ENCODE peak calls at places on chromosomes 4 and X, in eight cellular contexts. A is NCI-H1417 treated with DMSO at 0.1 percent for 48 hours, X is substantia nigra, Y is MV-4-11, C is AG04450, I is colonic mucosa, H is Caco-2, P is NCI-H2081. K is an unnamed sample.

GRCh38 chr4:70979445-70980008 is 13.9 kb upstream of the DCK start:
- DNase-seq in A (no peak), X (no peak), Y (peak; percentile 93), C (no peak), I (no peak), H (no peak), P (no peak), K (no peak)

GRCh38 chr4:39700500-39700899 is 2.6 kb downstream of the UBE2K start:
- DNase-seq in A (no peak), X (no peak), Y (no peak), C (no peak), I (no peak), H (no peak), P (no peak), K (no peak)

GRCh38 chrX:118745570-118745969 is 18.2 kb downstream of the IL13RA1 start:
- DNase-seq in A (no peak), X (no peak), Y (no peak), C (no peak), I (no peak), H (no peak), P (no peak), K (no peak)

GRCh38 chrX:39670281-39670680 is 427.5 kb downstream of the BCOR start:
- DNase-seq in A (no peak), X (no peak), Y (no peak), C (no peak), I (no peak), H (no peak), P (no peak), K (no peak)

GRCh38 chr4:149997881-149998421 is 80.3 kb upstream of the DCLK2 start:
- DNase-seq in A (no peak), X (no peak), Y (no peak), C (no peak), I (peak; percentile 63), H (no peak), P (no peak), K (no peak)

GRCh38 chr4:158112612-158113011 is 60.2 kb downstream of the GASK1B start:
- DNase-seq in A (no peak), X (no peak), Y (peak; percentile 73), C (no peak), I (no peak), H (no peak), P (no peak), K (no peak)

GRCh38 chrX:128975716-128976115 is 547.6 kb downstream of the SMARCA1 start:
- DNase-seq in A (no peak), X (peak; percentile 0), Y (no peak), C (no peak), I (peak; percentile 47), H (peak; percentile 40), P (peak; percentile 66), K (peak; percentile 59)

GRCh38 chr4:10656988-10657387 is 27.6 kb downstream of the CLNK start:
- DNase-seq in A (no peak), X (no peak), Y (no peak), C (no peak), I (no peak), H (no peak), P (no peak), K (no peak)

GRCh38 chrX:50827996-50828395 is 14.0 kb upstream of the SHROOM4 start:
- DNase-seq in A (no peak), X (no peak), Y (no peak), C (no peak), I (no peak), H (no peak), P (no peak), K (no peak)

GRCh38 chrX:3348191-3348590 is 1.7 kb upstream of the MXRA5 start:
- DNase-seq in A (no peak), X (no peak), Y (no peak), C (no peak), I (no peak), H (no peak), P (no peak), K (no peak)